ENCODE peak calls at places on chromosomes 1 and 21, in five cellular contexts. S is A549, E is K562, Y is endothelial cell of umbilical vein, I is GM12878. N is an unnamed sample.

GRCh38 chr1:155062702-155063411 is 683 bp upstream of the EFNA4 start:
- DNase-seq in S (peak), E (peak), Y (no peak), I (no peak), N (peak)

GRCh38 chr1:243465081-243465480 is 209.2 kb downstream of the SDCCAG8 start:
- DNase-seq in S (no peak), E (no peak), Y (no peak), I (no peak), N (no peak)

GRCh38 chr1:201655910-201656669 is 117.2 kb downstream of the NAV1 start:
- DNase-seq in S (no peak), E (no peak), Y (no peak), I (no peak), N (no peak)

GRCh38 chr1:27004471-27005165 is 8.0 kb downstream of the TENT5B start:
- DNase-seq in S (peak), E (peak), Y (no peak), I (no peak), N (no peak)

GRCh38 chr1:46532498-46533178 is 18.8 kb downstream of the KNCN start:
- DNase-seq in S (peak), E (peak), Y (peak), I (no peak), N (no peak)

GRCh38 chr1:187513190-187513589 is 684.4 kb downstream of the PLA2G4A start:
- DNase-seq in S (peak), E (peak), Y (no peak), I (no peak), N (no peak)

GRCh38 chr1:71027991-71028390 is 19.6 kb downstream of the PTGER3 start:
- DNase-seq in S (no peak), E (no peak), Y (no peak), I (no peak), N (no peak)

GRCh38 chr1:230112131-230112701 is 45.2 kb downstream of the GALNT2 start:
- DNase-seq in S (no peak), E (peak), Y (no peak), I (no peak), N (no peak)

GRCh38 chr1:61124078-61124477 is 41.7 kb downstream of the NFIA start:
- DNase-seq in S (no peak), E (no peak), Y (peak), I (no peak), N (no peak)

GRCh38 chr21:41231060-41231459 is 63.1 kb downstream of the BACE2 start:
- DNase-seq in S (no peak), E (no peak), Y (no peak), I (no peak), N (no peak)

GRCh38 chr1:212633144-212633543 is 24.6 kb downstream of the ATF3 start:
- DNase-seq in S (no peak), E (peak), Y (no peak), I (no peak), N (no peak)

GRCh38 chr1:170823120-170823519 is 112.2 kb upstream of the MROH9 start:
- DNase-seq in S (no peak), E (no peak), Y (no peak), I (no peak), N (no peak)

GRCh38 chr1:110478886-110479285 is 27.9 kb downstream of the PROK1 start:
- DNase-seq in S (no peak), E (no peak), Y (no peak), I (no peak), N (no peak)

GRCh38 chr1:17661546-17662157 is 93.5 kb upstream of the ACTL8 start:
- DNase-seq in S (peak), E (peak), Y (peak), I (no peak), N (peak)

GRCh38 chr1:30446508-30446907 is 276.9 kb downstream of the MATN1 start:
- DNase-seq in S (no peak), E (no peak), Y (no peak), I (no peak), N (no peak)

GRCh38 chr21:33330726-33331125 is 6.0 kb downstream of the IFNAR1 start:
- DNase-seq in S (no peak), E (no peak), Y (no peak), I (no peak), N (no peak)

GRCh38 chr1:199799116-199799515 is 228.4 kb upstream of the NR5A2 start:
- DNase-seq in S (no peak), E (no peak), Y (no peak), I (no peak), N (no peak)

GRCh38 chr1:236038034-236038433 is 26.9 kb downstream of the NID1 start:
- DNase-seq in S (no peak), E (no peak), Y (no peak), I (no peak), N (no peak)

GRCh38 chr1:55869050-55869449 is 653.9 kb upstream of the USP24 start:
- DNase-seq in S (no peak), E (no peak), Y (no peak), I (no peak), N (no peak)

GRCh38 chr21:36422279-36423098 is 37.3 kb downstream of the CHAF1B start:
- DNase-seq in S (peak), E (peak), Y (peak), I (no peak), N (peak)

GRCh38 chr1:147292635-147293251 is 50.3 kb downstream of the CHD1L start:
- DNase-seq in S (peak), E (no peak), Y (no peak), I (no peak), N (no peak)

GRCh38 chr1:205285391-205286101 is 36.0 kb downstream of the NUAK2 start:
- DNase-seq in S (no peak), E (no peak), Y (no peak), I (peak), N (no peak)

GRCh38 chr1:16245476-16246196 is 8.7 kb upstream of the CPLANE2 start:
- DNase-seq in S (no peak), E (no peak), Y (no peak), I (no peak), N (no peak)

GRCh38 chr1:150444232-150444631 is 43.0 kb upstream of the TARS2 start:
- DNase-seq in S (no peak), E (no peak), Y (no peak), I (no peak), N (no peak)

GRCh38 chr1:197027359-197027758 is 39.7 kb downstream of the F13B start:
- DNase-seq in S (peak), E (no peak), Y (no peak), I (no peak), N (no peak)

GRCh38 chr1:100445565-100445964 is 92.4 kb upstream of the GPR88 start:
- DNase-seq in S (no peak), E (no peak), Y (peak), I (no peak), N (no peak)

GRCh38 chr1:33098371-33098770 is 17.4 kb downstream of the AZIN2 start:
- DNase-seq in S (no peak), E (no peak), Y (no peak), I (no peak), N (no peak)

GRCh38 chr1:33385251-33385650 is 45.6 kb downstream of the PHC2 start:
- DNase-seq in S (no peak), E (no peak), Y (no peak), I (no peak), N (no peak)

GRCh38 chr1:59186656-59187055 is 110.2 kb upstream of the FGGY start:
- DNase-seq in S (no peak), E (no peak), Y (no peak), I (no peak), N (peak)

DNA sequence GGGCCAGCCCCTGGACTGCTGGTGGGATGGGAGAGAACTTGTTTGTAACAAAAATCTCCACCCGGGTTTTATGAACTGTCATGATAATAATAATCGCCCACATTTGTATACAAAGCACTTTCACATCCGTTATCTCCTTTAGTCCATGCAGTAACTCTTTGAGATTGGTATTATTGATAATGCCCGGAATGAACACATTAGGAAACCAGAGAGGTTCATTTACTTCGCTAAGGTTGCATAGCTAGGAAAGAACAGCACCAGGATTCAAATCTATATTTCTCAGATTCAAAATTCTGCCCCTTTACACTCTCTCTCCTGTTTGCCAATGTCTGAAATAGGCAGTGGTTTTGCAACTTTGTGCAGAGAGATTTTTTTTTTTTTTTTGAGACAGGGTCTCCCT is 131.4 kb downstream of the FOXD2 start:
- DNase-seq in S (no peak), E (no peak), Y (no peak), I (no peak), N (no peak)
- H3K4me2 ChIP-seq in S (peak), E (no peak), Y (no peak), I (no peak), N (no peak)

DNA sequence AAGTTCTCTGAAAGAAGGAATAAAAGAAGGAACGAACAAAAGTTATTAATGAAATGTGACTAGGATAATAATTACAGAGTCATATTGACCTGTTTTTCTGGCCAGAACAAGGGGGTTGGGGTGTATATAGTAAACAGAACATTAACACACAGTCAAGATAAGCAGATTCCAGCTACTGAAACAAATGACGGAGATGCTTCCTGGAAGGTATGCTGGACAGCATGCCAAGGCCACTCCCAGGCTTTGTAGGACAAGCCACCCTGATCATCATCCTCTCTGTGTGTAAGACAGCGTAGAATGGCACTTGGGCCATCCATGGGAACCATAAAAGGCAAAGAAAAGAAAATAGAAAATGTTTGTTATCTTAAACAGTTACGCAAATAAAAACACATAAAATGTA is 120.7 kb downstream of the TGFBR3 start:
- DNase-seq in S (peak), E (peak), Y (no peak), I (no peak), N (no peak)
- TF ChIP-seq MYC in S (no peak), E (no peak), Y (no peak), I (no peak), N (no peak)

GRCh38 chr1:115229016-115229415 is 109.0 kb downstream of the NGF start:
- DNase-seq in S (no peak), E (no peak), Y (no peak), I (no peak), N (no peak)
- H3K4me2 ChIP-seq in S (peak), E (no peak), Y (no peak), I (no peak), N (no peak)

DNA sequence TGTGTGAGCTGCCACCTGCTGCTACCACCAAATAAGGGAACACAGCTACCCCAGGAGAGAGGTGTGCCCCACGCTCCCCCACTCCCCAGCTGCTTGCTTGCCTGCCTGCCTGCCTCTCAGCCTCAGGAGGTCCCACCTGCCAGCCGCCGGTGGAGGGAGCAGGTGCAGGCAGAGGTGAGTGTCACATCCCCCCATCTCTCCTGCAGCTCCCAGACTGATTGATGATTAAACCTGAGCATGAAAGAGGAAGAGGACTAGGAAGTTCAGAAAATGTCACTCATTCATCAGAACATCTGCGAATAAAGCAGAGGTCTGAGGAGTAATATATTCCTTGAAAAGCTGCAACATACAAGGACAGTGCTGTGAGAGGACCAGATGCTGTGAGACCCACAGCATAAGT is 58.6 kb upstream of the HIVEP3 start:
- DNase-seq in S (no peak), E (no peak), Y (no peak), I (no peak), N (no peak)
- TF ChIP-seq MYC in S (no peak), E (no peak), Y (no peak), I (no peak), N (no peak)

DNA sequence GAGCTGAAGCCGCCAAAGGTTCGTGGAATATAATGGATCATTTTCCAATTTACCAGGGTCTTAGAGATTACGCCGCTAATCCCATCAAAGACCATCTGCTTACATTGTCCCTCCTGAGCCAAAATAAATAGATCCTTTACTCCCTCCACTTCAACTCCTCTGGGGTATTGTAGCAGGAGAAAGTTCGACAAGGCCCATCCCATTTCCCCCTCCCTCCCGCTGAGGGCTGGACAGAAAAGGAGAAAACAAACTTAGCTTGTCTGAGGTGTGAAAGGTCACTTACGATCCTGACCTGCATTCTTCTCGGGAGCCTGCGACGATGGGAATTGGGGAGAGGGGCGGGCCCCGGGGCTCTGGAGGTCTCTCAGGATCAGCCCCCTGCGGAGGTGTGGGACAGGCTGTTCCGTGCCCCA is 60.8 kb downstream of the MEF2D start:
- DNase-seq in S (no peak), E (no peak), Y (no peak), I (no peak), N (no peak)
- H3K4me2 ChIP-seq in S (no peak), E (no peak), Y (no peak), I (no peak), N (no peak)

DNA sequence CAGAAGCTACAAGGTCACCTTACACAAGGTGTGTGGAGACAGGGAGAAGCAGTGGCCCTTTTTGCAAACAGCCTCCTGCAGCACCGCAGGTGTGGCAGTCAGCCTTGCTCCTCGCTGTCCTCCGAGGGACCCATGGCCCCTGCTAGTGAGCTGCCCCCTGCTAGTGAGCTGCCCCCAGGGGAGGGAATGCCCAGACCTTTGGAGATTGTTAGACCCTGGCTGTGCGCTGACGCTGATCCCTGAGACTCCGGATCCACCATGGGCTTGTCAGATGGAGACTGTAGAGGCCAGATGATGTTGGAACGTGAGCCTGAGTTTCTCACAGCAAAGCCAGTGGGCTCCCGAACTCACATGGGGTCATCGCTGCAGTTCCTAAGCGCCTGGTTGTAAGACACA is 172.2 kb downstream of the NPHP4 start:
- DNase-seq in S (no peak), E (no peak), Y (no peak), I (no peak), N (no peak)
- TF ChIP-seq MYC in S (no peak), E (no peak), Y (no peak), I (no peak), N (no peak)

DNA sequence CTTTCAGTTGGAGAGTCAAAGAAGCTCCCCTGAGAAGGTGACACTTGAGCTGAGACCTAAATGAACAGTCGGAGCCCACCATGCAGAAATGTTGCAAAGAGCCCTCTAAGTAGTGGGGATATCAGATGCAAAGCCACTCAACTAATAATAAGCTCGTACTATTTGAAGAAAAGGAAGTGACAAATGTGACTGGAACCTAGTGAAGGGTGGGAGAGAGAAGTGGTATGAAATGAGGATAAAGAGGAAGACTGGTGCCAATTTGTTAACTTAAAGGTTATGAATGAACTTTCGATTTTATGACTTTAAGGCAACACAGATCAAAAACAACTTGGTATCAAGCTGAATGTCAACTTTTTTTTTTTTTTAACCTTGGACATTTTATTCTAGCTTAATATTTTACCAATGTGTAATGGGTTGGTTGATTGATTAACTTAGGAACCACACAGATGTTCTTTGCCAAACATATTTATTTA is 14.7 kb downstream of the LYPLAL1 start:
- DNase-seq in S (no peak), E (no peak), Y (peak), I (peak), N (no peak)
- H3K4me2 ChIP-seq in S (peak), E (no peak), Y (peak), I (peak), N (no peak)

DNA sequence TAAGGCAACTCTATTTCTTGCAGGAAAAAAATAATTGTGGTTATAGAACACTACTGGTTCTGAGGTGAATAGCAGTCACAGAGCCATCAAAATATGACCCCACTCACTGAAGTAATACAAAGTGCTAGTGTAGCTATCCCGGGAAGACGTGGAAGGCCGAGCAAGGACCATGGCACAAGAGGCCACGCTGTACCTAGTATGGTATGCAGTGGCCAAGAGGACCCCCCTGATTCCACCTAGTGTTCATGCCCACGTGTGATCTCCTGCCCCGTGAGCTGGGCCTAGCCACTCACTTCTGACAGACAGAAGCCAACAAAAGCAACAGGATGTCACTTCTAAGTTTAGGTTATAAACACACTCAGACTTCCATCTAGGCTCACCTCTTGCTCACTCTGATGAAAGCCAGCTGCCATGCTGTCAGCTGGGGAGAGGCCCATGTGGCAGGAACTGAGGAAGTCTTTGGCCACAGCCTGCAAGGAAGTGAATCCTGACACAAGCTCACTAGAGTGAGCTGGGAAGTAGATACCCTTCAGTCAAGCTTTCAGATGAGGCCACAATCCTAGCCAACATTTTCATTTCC is 21.7 kb upstream of the LSS start:
- DNase-seq in S (no peak), E (no peak), Y (no peak), I (no peak), N (no peak)
- TF ChIP-seq MYC in S (no peak), E (no peak), Y (no peak), I (no peak), N (no peak)